ENCODE peak calls at places on chromosome 13, in eight cellular contexts. X, Q, T, P, E, Z, M and S are unnamed samples.

GRCh38 chr13:30743319-30744055 is 8.1 kb downstream of the ALOX5AP start:
- DNase-seq in X (peak; percentile 35), Q (no peak), T (peak; percentile 99), P (peak; percentile 93), E (peak; percentile 99), Z (peak; percentile 78), M (no peak), S (peak; percentile 100)

GRCh38 chr13:106471957-106472543 is 63.4 kb downstream of the EFNB2 start:
- DNase-seq in X (peak; percentile 69), Q (peak; percentile 79), T (peak; percentile 88), P (peak; percentile 44), E (peak; percentile 77), Z (peak; percentile 28), M (no peak), S (peak; percentile 65)

GRCh38 chr13:33283195-33283910 is 2.2 kb downstream of the STARD13 start:
- DNase-seq in X (no peak), Q (no peak), T (no peak), P (no peak), E (no peak), Z (no peak), M (no peak), S (no peak)

GRCh38 chr13:79448413-79448812 is 32.5 kb upstream of the NDFIP2 start:
- DNase-seq in X (no peak), Q (no peak), T (no peak), P (no peak), E (no peak), Z (no peak), M (no peak), S (no peak)

GRCh38 chr13:36549771-36550170 is 117.5 kb downstream of the CCNA1 start:
- DNase-seq in X (no peak), Q (peak; percentile 38), T (no peak), P (no peak), E (no peak), Z (no peak), M (no peak), S (no peak)

GRCh38 chr13:58630794-58631193 is 999.2 kb downstream of the PCDH17 start:
- DNase-seq in X (no peak), Q (no peak), T (no peak), P (no peak), E (no peak), Z (no peak), M (no peak), S (peak; percentile 2)

GRCh38 chr13:26719356-26719945 is 41.1 kb downstream of the GPR12 start:
- DNase-seq in X (no peak), Q (no peak), T (no peak), P (no peak), E (no peak), Z (no peak), M (no peak), S (no peak)

GRCh38 chr13:34413538-34414210 is 528.4 kb upstream of the NBEA start:
- DNase-seq in X (no peak), Q (no peak), T (no peak), P (no peak), E (no peak), Z (no peak), M (no peak), S (no peak)

GRCh38 chr13:91664036-91664435 is 265.6 kb downstream of the GPC5 start:
- DNase-seq in X (no peak), Q (no peak), T (no peak), P (no peak), E (no peak), Z (no peak), M (no peak), S (no peak)

GRCh38 chr13:98571955-98572662 is 4.8 kb downstream of the STK24 start:
- DNase-seq in X (peak; percentile 56), Q (peak; percentile 32), T (peak; percentile 78), P (no peak), E (peak; percentile 66), Z (no peak), M (no peak), S (peak; percentile 64)

GRCh38 chr13:23020246-23020843 is 160.4 kb upstream of the SGCG start:
- DNase-seq in X (peak; percentile 35), Q (peak; percentile 29), T (peak; percentile 61), P (no peak), E (peak; percentile 67), Z (peak; percentile 64), M (no peak), S (peak; percentile 9)

GRCh38 chr13:27269114-27269665 is 1.4 kb upstream of the RASL11A start:
- DNase-seq in X (no peak), Q (no peak), T (no peak), P (no peak), E (no peak), Z (no peak), M (no peak), S (no peak)

GRCh38 chr13:94568443-94568842 is 27.5 kb downstream of the TGDS start:
- DNase-seq in X (no peak), Q (no peak), T (no peak), P (no peak), E (no peak), Z (no peak), M (no peak), S (no peak)

GRCh38 chr13:32911506-32911905 is 104.7 kb upstream of the KL start:
- DNase-seq in X (no peak), Q (peak; percentile 46), T (peak; percentile 38), P (no peak), E (peak; percentile 47), Z (no peak), M (no peak), S (peak; percentile 29)

DNA sequence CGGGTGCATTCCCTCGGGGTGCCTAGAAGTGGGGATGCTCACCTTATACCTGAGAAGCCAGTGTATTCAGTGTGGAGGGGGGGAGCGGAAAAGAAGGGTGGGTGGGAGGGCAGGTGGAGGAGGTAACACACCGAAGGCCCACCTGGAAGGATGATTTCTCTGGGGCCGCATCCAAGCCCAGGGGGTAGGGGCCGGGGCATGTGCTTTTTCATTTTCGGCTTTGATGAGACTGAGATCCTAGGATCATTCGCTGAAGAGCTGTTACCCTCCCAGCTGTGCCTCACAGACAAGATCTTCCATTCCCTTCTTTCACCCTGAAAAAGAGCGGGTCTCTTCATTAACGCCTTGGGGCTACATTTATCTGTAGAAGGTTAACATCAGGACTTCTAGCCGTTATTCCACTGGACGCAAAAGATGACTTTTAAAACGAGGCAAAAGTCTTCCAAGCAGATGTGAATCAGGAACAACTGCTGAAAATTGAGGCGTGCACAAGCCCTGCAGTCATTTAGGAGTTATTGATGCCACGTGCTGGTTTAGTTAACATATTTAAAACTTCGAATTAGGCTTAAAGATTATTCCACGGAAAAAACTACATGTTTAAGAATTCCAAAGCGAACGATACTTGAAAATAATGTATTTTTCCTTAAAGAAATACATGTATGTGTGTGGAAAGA is 1.1 kb downstream of the LMO7 start:
- DNase-seq in X (no peak), Q (no peak), T (peak; percentile 36), P (no peak), E (peak; percentile 45), Z (no peak), M (no peak), S (no peak)
- H3K4me3 ChIP-seq in X (peak overlapping the region; percentile 70), Q (peak overlapping the region; percentile 69), T (peak overlapping the region; percentile 94), P (peak overlapping the region; percentile 97), E (peak overlapping the region; percentile 76), Z (peak overlapping the region; percentile 59), M (peak overlapping the region; percentile 87), S (peak overlapping the region; percentile 72)

GRCh38 chr13:46595918-46596315 is 42.9 kb downstream of the LRCH1 start:
- DNase-seq in X (no peak), Q (no peak), T (no peak), P (no peak), E (no peak), Z (no peak), M (no peak), S (no peak)

GRCh38 chr13:46593403-46593802 is 40.4 kb downstream of the LRCH1 start:
- DNase-seq in X (no peak), Q (no peak), T (no peak), P (no peak), E (no peak), Z (no peak), M (no peak), S (no peak)

GRCh38 chr13:46596501-46596900 is 43.5 kb downstream of the LRCH1 start:
- DNase-seq in X (no peak), Q (no peak), T (no peak), P (no peak), E (no peak), Z (no peak), M (no peak), S (no peak)

GRCh38 chr13:46592410-46592809 is 39.4 kb downstream of the LRCH1 start:
- DNase-seq in X (no peak), Q (no peak), T (no peak), P (no peak), E (no peak), Z (no peak), M (no peak), S (no peak)

GRCh38 chr13:46595136-46595917 is 42.4 kb downstream of the LRCH1 start:
- DNase-seq in X (no peak), Q (no peak), T (no peak), P (no peak), E (no peak), Z (no peak), M (no peak), S (no peak)
- H3K4me3 ChIP-seq in X (no peak overlapping the region), Q (no peak overlapping the region), T (no peak overlapping the region), P (no peak overlapping the region), E (no peak overlapping the region), Z (no peak overlapping the region), M (no peak overlapping the region), S (no peak overlapping the region)

GRCh38 chr13:19834704-19835103 is 28.7 kb downstream of the ZMYM5 start:
- DNase-seq in X (no peak), Q (no peak), T (no peak), P (no peak), E (no peak), Z (no peak), M (no peak), S (no peak)
- H3K4me3 ChIP-seq in X (no peak overlapping the region), Q (no peak overlapping the region), T (no peak overlapping the region), P (no peak overlapping the region), E (no peak overlapping the region), Z (no peak overlapping the region), M (no peak overlapping the region), S (no peak overlapping the region)

GRCh38 chr13:75870397-75870801 is 234.3 kb downstream of the LMO7 start:
- DNase-seq in X (no peak), Q (no peak), T (no peak), P (no peak), E (peak; percentile 43), Z (peak; percentile 23), M (no peak), S (no peak)

GRCh38 chr13:75871059-75871458 is 234.9 kb downstream of the LMO7 start:
- DNase-seq in X (no peak), Q (no peak), T (no peak), P (no peak), E (no peak), Z (no peak), M (no peak), S (no peak)

GRCh38 chr13:75875450-75875849 is 239.3 kb downstream of the LMO7 start:
- DNase-seq in X (no peak), Q (no peak), T (no peak), P (no peak), E (no peak), Z (no peak), M (no peak), S (no peak)

GRCh38 chr13:75873499-75873898 is 237.4 kb downstream of the LMO7 start:
- DNase-seq in X (no peak), Q (no peak), T (no peak), P (no peak), E (no peak), Z (no peak), M (no peak), S (no peak)

DNA sequence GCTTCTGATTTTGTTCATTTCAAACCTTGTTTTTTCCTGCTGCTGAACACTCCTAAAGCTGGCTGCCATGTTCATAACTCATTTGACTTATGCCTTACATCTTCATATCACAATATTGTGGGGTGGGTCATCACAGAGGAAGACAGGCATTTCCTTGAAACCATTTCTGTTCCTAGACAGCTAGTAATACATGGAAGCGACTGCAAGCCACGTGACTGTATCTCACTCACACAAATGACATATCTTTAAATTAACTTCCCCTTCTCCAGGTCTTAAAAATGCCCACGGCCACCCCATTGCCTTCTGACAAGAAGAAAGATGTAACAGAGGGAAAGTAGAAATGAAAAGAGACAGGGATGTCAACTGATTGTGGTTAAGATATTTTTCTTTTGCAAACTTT is 236.8 kb downstream of the LMO7 start:
- DNase-seq in X (no peak), Q (no peak), T (no peak), P (no peak), E (no peak), Z (no peak), M (no peak), S (no peak)
- H3K4me3 ChIP-seq in X (no peak overlapping the region), Q (no peak overlapping the region), T (no peak overlapping the region), P (no peak overlapping the region), E (no peak overlapping the region), Z (no peak overlapping the region), M (no peak overlapping the region), S (no peak overlapping the region)